ENCODE peak calls at places on chromosome X, in five cellular contexts. B, T, K, W and X are unnamed samples.

GRCh38 chrX:71367396-71367795 is 1.2 kb downstream of the TAF1 start:
- DNase-seq in B (no peak), T (no peak), K (no peak), W (no peak), X (peak; percentile 5)

GRCh38 chrX:124209792-124210576 is 122.5 kb upstream of the TEX13D start:
- DNase-seq in B (no peak), T (no peak), K (peak; percentile 26), W (no peak), X (no peak)

GRCh38 chrX:18390941-18391538 is 34.4 kb upstream of the CDKL5 start:
- DNase-seq in B (peak; percentile 40), T (no peak), K (peak; percentile 35), W (peak; percentile 64), X (peak; percentile 79)

GRCh38 chrX:145213504-145213903 is 33.8 kb upstream of the SPANXN1 start:
- DNase-seq in B (peak; percentile 2), T (no peak), K (peak; percentile 0), W (no peak), X (no peak)

GRCh38 chrX:1207496-1208025 is 4.9 kb downstream of the CRLF2 start:
- DNase-seq in B (no peak), T (no peak), K (no peak), W (no peak), X (no peak)

GRCh38 chrX:9033586-9033985 is 341 bp downstream of the FAM9B start:
- DNase-seq in B (no peak), T (no peak), K (no peak), W (no peak), X (no peak)

GRCh38 chrX:69093960-69094935 is 71.0 kb downstream of the PJA1 start:
- DNase-seq in B (peak; percentile 44), T (no peak), K (peak; percentile 56), W (no peak), X (peak; percentile 65)

GRCh38 chrX:30141966-30142365 is 73.4 kb upstream of the MAGEB2 start:
- DNase-seq in B (peak; percentile 34), T (no peak), K (peak; percentile 6), W (no peak), X (peak; percentile 28)

GRCh38 chrX:20746690-20747089 is 480.0 kb upstream of the RPS6KA3 start:
- DNase-seq in B (no peak), T (no peak), K (no peak), W (no peak), X (no peak)

GRCh38 chrX:74179071-74179470 is 124.9 kb upstream of the ZCCHC13 start:
- DNase-seq in B (no peak), T (peak; percentile 26), K (peak; percentile 1), W (no peak), X (peak; percentile 59)

GRCh38 chrX:3129256-3129655 is 88.0 kb downstream of the ARSF start:
- DNase-seq in B (no peak), T (no peak), K (peak; percentile 7), W (no peak), X (peak; percentile 46)

GRCh38 chrX:118698516-118699247 is 28.7 kb upstream of the IL13RA1 start:
- DNase-seq in B (peak; percentile 2), T (no peak), K (peak; percentile 84), W (no peak), X (peak; percentile 16)

GRCh38 chrX:149527705-149528104 is 13.1 kb upstream of the EOLA1 start:
- DNase-seq in B (peak; percentile 19), T (no peak), K (peak; percentile 49), W (no peak), X (peak; percentile 39)

GRCh38 chrX:21524008-21524407 is 134.1 kb downstream of the KLHL34 start:
- DNase-seq in B (no peak), T (peak; percentile 9), K (no peak), W (no peak), X (no peak)

GRCh38 chrX:130834149-130834548 is 68.9 kb downstream of the ENOX2 start:
- DNase-seq in B (no peak), T (no peak), K (no peak), W (no peak), X (no peak)

GRCh38 chrX:141468940-141469339 is 115.6 kb downstream of the SPANXA1 start:
- DNase-seq in B (no peak), T (peak; percentile 23), K (peak; percentile 44), W (no peak), X (peak; percentile 81)

GRCh38 chrX:46634577-46634976 is 61.0 kb downstream of the CHST7 start:
- DNase-seq in B (no peak), T (no peak), K (no peak), W (no peak), X (no peak)

GRCh38 chrX:65035451-65035779 is 59.2 kb upstream of the ZC4H2 start:
- DNase-seq in B (peak; percentile 4), T (no peak), K (peak; percentile 0), W (no peak), X (peak; percentile 35)

GRCh38 chrX:65034292-65034640 is 58.0 kb upstream of the ZC4H2 start:
- DNase-seq in B (no peak), T (no peak), K (no peak), W (no peak), X (no peak)

DNA sequence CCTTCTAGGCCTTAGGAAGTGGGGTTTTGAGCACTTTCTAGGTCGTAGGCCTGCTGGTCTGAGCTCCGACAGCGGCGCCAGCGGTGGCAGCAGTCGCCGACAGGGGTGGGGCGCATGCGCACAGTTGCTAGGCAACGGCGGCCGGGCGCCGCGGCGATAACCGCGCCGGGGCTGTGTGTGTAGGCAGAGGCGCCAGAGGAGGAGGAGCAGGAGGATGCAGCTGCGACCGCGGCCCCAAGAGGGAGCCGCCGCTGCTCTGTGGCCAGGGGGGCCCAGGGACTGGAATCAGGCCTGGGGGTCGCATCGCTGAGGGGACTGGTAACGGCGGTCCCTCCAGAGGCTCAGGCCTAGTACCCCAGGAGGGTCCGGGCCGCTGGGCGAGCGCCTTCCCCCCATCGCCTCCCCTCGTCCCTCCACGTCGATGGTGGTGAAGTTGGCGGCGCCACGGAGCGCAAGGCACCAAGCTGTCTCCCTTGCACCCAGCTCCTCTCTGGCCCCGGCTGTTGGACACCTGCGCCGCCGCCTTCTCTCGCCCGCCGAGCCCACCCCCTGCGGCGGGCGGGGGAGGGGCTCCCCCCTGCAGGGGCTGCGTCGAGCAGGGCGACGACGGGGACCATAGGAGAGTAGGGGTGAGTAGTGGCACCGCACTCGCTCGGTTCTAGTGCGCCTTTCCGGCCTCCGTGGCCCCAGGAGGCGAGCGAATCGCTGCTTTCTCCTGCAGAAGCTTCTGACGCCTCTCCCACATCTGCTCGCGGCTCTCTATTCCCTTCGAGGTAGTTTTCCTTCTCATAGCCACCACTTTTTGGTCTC is 58.6 kb upstream of the ZC4H2 start:
- DNase-seq in B (peak; percentile 55), T (peak; percentile 35), K (peak; percentile 50), W (peak; percentile 63), X (peak; percentile 60)
- TF ChIP-seq CTCF in B (peak; percentile 42), T (peak; percentile 54), K (peak; percentile 21), W (peak; percentile 1), X (peak; percentile 40)

DNA sequence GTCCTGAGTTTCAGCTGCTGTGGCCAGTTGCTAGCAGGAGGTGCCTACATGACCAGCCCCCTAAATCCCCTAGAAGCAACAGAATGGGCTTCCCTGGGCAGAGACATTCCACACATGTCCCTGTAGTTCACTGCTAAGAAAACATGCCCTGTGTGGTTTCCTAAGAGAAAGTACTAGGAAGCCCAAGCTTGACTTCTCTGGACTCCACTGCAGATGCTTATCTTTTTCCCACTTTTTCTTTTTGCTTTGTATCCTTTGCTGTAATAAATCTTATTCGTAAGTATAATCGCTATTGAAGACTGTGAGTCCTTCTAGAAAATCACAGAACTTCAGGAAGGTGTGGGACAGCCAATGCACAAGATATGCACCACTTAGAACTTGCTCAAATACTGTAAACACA is 15.6 kb downstream of the RPGR start:
- DNase-seq in B (no peak), T (no peak), K (no peak), W (no peak), X (no peak)
- TF ChIP-seq CTCF in B (no peak), T (no peak), K (no peak), W (no peak), X (no peak)

GRCh38 chrX:38192007-38192625 is 28.6 kb downstream of the SRPX start:
- DNase-seq in B (no peak), T (no peak), K (peak; percentile 27), W (no peak), X (no peak)
- TF ChIP-seq CTCF in B (peak; percentile 69), T (peak; percentile 51), K (peak; percentile 57), W (no peak), X (peak; percentile 29)

DNA sequence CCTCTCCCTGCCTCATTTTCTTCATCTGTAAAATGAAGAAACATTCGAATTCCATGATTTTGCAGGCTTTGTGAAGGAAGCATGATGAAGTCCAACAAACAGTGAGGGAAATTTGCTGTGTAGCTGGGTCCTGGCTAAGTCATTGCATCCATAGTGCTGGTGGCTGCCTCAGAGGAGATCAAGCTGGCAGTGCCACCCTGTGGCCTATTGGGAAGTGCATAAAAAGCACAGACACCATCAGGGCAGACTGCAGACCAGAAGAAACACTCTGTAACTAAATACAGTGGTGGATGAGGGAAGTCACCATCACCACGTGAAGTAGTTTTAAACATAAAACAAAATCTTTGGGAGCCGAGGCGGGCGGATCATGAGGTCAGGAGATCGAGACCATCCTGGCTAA is 40.7 kb upstream of the DDX3X start:
- DNase-seq in B (no peak), T (no peak), K (no peak), W (no peak), X (no peak)
- TF ChIP-seq CTCF in B (peak; percentile 45), T (no peak), K (peak; percentile 7), W (no peak), X (peak; percentile 9)

DNA sequence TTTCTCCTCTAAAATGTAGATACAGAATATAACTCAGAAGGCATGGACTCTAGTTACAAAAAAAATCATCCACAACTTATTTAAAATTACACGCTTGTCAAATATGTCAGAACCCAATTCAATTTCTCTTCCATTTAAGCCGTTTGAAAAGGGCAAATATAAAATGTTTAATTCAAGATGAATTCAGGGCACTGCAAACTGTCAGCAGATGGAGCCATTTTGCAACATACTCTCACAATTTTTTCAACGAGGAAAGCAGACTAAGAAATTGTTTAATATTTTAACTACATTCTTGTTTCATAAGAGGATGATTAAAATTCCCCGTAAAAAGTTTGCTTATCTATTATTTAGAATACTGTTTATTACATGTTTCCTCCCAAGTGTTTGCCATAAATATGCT is 321.3 kb upstream of the CPXCR1 start:
- DNase-seq in B (no peak), T (no peak), K (no peak), W (no peak), X (peak; percentile 1)
- TF ChIP-seq CTCF in B (no peak), T (no peak), K (no peak), W (no peak), X (peak; percentile 16)

DNA sequence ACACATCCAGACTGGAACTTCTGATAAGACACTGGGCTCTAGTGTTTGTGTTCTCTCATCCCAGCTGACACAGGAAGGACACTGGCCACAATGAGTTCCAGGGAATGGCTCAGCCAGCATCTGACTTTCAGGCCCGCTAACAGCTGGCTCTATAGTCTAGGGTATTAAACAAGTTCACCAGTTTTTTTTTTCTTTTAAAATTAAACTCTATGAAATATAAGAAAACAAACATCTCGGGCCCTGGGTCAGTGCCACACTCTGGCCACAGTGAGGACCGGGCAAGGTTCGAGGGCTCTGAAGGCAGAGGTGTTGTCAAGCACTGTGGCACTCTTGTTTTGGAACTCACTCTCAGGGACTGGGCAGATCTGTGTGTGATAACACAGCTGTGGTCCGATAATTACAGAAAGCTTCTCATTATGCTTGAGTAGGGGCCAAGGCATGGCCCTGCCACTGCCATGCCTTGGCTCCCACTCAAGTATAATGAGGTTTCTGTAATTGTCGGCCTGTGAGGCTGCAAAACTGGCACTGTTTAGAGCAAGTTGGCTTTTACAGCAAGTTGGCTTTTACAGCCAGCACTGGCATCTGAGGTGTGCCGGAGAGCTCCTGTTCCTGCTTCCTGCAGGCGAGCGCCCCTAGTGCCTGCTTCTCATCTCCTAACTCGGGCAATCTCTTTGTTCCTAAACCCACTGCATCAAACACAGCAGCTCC is 62.8 kb downstream of the PPP1R2C start:
- DNase-seq in B (no peak), T (no peak), K (peak; percentile 58), W (peak; percentile 38), X (no peak)
- TF ChIP-seq CTCF in B (peak; percentile 50), T (no peak), K (peak; percentile 84), W (peak; percentile 3), X (no peak)